ENCODE peak calls at places on chromosomes 7 and 10, in five cellular contexts. One of them, this sample, is unnamed.

GRCh38 chr7:7736671-7737070 is 18.3 kb upstream of the RPA3 start:
- DNase-seq in HS-27A: no peak
- DNase-seq in GM04504: no peak
- DNase-seq in amygdala: no peak
- DNase-seq in stimulated activated naive CD8-positive, alpha-beta T cell treated with anti-CD3 and anti-CD28 coated beads, Interleukin-15, Interleukin-2, amounts not matched to agents 100 U/mL and 50 U/mL, for 24 hours: no peak
- DNase-seq in this sample: no peak

GRCh38 chr7:110418651-110419270 is 672.2 kb upstream of the LRRN3 start:
- DNase-seq in GM04504: no peak
- DNase-seq in amygdala: no peak
- DNase-seq in stimulated activated naive CD8-positive, alpha-beta T cell treated with anti-CD3 and anti-CD28 coated beads, Interleukin-15, Interleukin-2, amounts not matched to agents 100 U/mL and 50 U/mL, for 24 hours: no peak
- DNase-seq in HS-27A: no peak
- DNase-seq in this sample: no peak

GRCh38 chr7:139332960-139333359 is 8.2 kb upstream of the FMC1 start:
- DNase-seq in HS-27A: no peak
- DNase-seq in stimulated activated naive CD8-positive, alpha-beta T cell treated with anti-CD3 and anti-CD28 coated beads, Interleukin-15, Interleukin-2, amounts not matched to agents 100 U/mL and 50 U/mL, for 24 hours: no peak
- DNase-seq in amygdala: no peak
- DNase-seq in GM04504: no peak
- DNase-seq in this sample: no peak

GRCh38 chr7:155169081-155169480 is 99.0 kb downstream of the HTR5A start:
- DNase-seq in GM04504: no peak
- DNase-seq in HS-27A: no peak
- DNase-seq in stimulated activated naive CD8-positive, alpha-beta T cell treated with anti-CD3 and anti-CD28 coated beads, Interleukin-15, Interleukin-2, amounts not matched to agents 100 U/mL and 50 U/mL, for 24 hours: no peak
- DNase-seq in amygdala: no peak
- DNase-seq in this sample: no peak

GRCh38 chr10:70323697-70324340 is 40.0 kb upstream of the NPFFR1 start:
- DNase-seq in GM04504: no peak
- DNase-seq in HS-27A: no peak
- DNase-seq in amygdala: no peak
- DNase-seq in stimulated activated naive CD8-positive, alpha-beta T cell treated with anti-CD3 and anti-CD28 coated beads, Interleukin-15, Interleukin-2, amounts not matched to agents 100 U/mL and 50 U/mL, for 24 hours: no peak
- DNase-seq in this sample: no peak

GRCh38 chr10:99433378-99434020 is 3.1 kb upstream of the GOT1 start:
- DNase-seq in amygdala: no peak
- DNase-seq in GM04504: no peak
- DNase-seq in stimulated activated naive CD8-positive, alpha-beta T cell treated with anti-CD3 and anti-CD28 coated beads, Interleukin-15, Interleukin-2, amounts not matched to agents 100 U/mL and 50 U/mL, for 24 hours: no peak
- DNase-seq in HS-27A: no peak
- DNase-seq in this sample: no peak

GRCh38 chr10:88500656-88501055 is 82.5 kb downstream of the RNLS start:
- DNase-seq in amygdala: no peak
- DNase-seq in GM04504: no peak
- DNase-seq in stimulated activated naive CD8-positive, alpha-beta T cell treated with anti-CD3 and anti-CD28 coated beads, Interleukin-15, Interleukin-2, amounts not matched to agents 100 U/mL and 50 U/mL, for 24 hours: no peak
- DNase-seq in HS-27A: no peak
- DNase-seq in this sample: no peak

GRCh38 chr7:159022238-159022993 is 122.3 kb downstream of the VIPR2 start:
- DNase-seq in GM04504: no peak
- DNase-seq in HS-27A: no peak
- DNase-seq in stimulated activated naive CD8-positive, alpha-beta T cell treated with anti-CD3 and anti-CD28 coated beads, Interleukin-15, Interleukin-2, amounts not matched to agents 100 U/mL and 50 U/mL, for 24 hours: no peak
- DNase-seq in amygdala: no peak
- DNase-seq in this sample: no peak

GRCh38 chr10:99667108-99667751 is 7.9 kb downstream of the ENTPD7 start:
- DNase-seq in amygdala: no peak
- DNase-seq in GM04504: no peak
- DNase-seq in stimulated activated naive CD8-positive, alpha-beta T cell treated with anti-CD3 and anti-CD28 coated beads, Interleukin-15, Interleukin-2, amounts not matched to agents 100 U/mL and 50 U/mL, for 24 hours: no peak
- DNase-seq in HS-27A: no peak
- DNase-seq in this sample: no peak

This sample was measured in nucleus accumbens.